ENCODE peak calls at places on chromosomes 16 and 17, in six cellular contexts. J is HCT116, G is A549, H is testis, V is psoas muscle, I is neural progenitor cell. M is an unnamed sample.

GRCh38 chr16:53805113-53805512 is 101.2 kb downstream of the FTO start:
- DNase-seq in J (no peak), G (no peak), H (no peak), V (no peak), I (no peak), M (no peak)

GRCh38 chr16:67919618-67920210 is 11.9 kb downstream of the CTRL start:
- DNase-seq in J (no peak), G (no peak), H (no peak), V (peak; percentile 39), I (no peak), M (no peak)

GRCh38 chr17:81652901-81653771 is 3.2 kb downstream of the PDE6G start:
- DNase-seq in J (no peak), G (no peak), H (no peak), V (no peak), I (no peak), M (no peak)

GRCh38 chr16:13438064-13438463 is 481.9 kb upstream of the ERCC4 start:
- DNase-seq in J (no peak), G (no peak), H (no peak), V (no peak), I (no peak), M (no peak)

GRCh38 chr17:78127240-78127887 is 1.2 kb downstream of the TMC6 start:
- DNase-seq in J (no peak), G (no peak), H (peak; percentile 55), V (peak; percentile 63), I (peak; percentile 50), M (no peak)

GRCh38 chr16:85777583-85778310 is 21.6 kb downstream of the EMC8 start:
- DNase-seq in J (no peak), G (no peak), H (no peak), V (no peak), I (no peak), M (no peak)

GRCh38 chr16:49876716-49877129 is 20.8 kb upstream of the ZNF423 start:
- DNase-seq in J (no peak), G (peak; percentile 40), H (peak; percentile 69), V (peak; percentile 78), I (peak; percentile 83), M (no peak)

GRCh38 chr17:83203073-83203471 is 123.7 kb downstream of the METRNL start:
- DNase-seq in J (no peak), G (no peak), H (peak; percentile 61), V (peak; percentile 72), I (no peak), M (no peak)

GRCh38 chr17:81966343-81967243 is 5.6 kb upstream of the NOTUM start:
- DNase-seq in J (no peak), G (no peak), H (peak; percentile 51), V (peak; percentile 56), I (peak; percentile 80), M (no peak)

GRCh38 chr16:53922805-53923645 is 219.1 kb downstream of the FTO start:
- DNase-seq in J (no peak), G (no peak), H (no peak), V (no peak), I (no peak), M (no peak)

GRCh38 chr16:4414187-4414909 is 2.0 kb downstream of the CORO7 start:
- DNase-seq in J (no peak), G (no peak), H (no peak), V (no peak), I (no peak), M (peak; percentile 98)

GRCh38 chr16:88856122-88856827 is 472 bp downstream of the GALNS start:
- DNase-seq in J (no peak), G (no peak), H (no peak), V (peak; percentile 38), I (peak; percentile 60), M (no peak)

GRCh38 chr16:62280556-62280955 is 244.3 kb upstream of the CDH8 start:
- DNase-seq in J (no peak), G (no peak), H (no peak), V (no peak), I (no peak), M (no peak)

GRCh38 chr17:73292031-73292531 is 19.7 kb downstream of the CDC42EP4 start:
- DNase-seq in J (peak; percentile 89), G (peak; percentile 49), H (no peak), V (peak; percentile 65), I (no peak), M (no peak)

GRCh38 chr16:6160303-6160702 is 1062.7 kb upstream of the EEF2KMT start:
- DNase-seq in J (no peak), G (no peak), H (no peak), V (no peak), I (no peak), M (no peak)

GRCh38 chr17:61574542-61575351 is 16.3 kb downstream of the NACA2 start:
- DNase-seq in J (peak; percentile 74), G (peak; percentile 88), H (no peak), V (no peak), I (peak; percentile 66), M (no peak)

GRCh38 chr16:27703545-27703944 is 153.6 kb downstream of the KATNIP start:
- DNase-seq in J (no peak), G (no peak), H (no peak), V (no peak), I (no peak), M (no peak)

GRCh38 chr16:10827691-10828341 is 9.2 kb upstream of the TVP23A start:
- DNase-seq in J (no peak), G (no peak), H (peak; percentile 85), V (peak; percentile 71), I (no peak), M (no peak)

GRCh38 chr17:21301593-21302550 is 17.4 kb downstream of the MAP2K3 start:
- DNase-seq in J (no peak), G (no peak), H (no peak), V (peak; percentile 13), I (no peak), M (no peak)

GRCh38 chr17:56708220-56708567 is 114.7 kb downstream of the NOG start:
- DNase-seq in J (no peak), G (no peak), H (no peak), V (no peak), I (peak; percentile 43), M (no peak)

GRCh38 chr16:59440502-59440901 is 706.4 kb upstream of the GOT2 start:
- DNase-seq in J (no peak), G (no peak), H (no peak), V (no peak), I (no peak), M (no peak)

GRCh38 chr17:33966410-33967063 is 288.5 kb upstream of the CCL2 start:
- DNase-seq in J (no peak), G (no peak), H (no peak), V (no peak), I (no peak), M (no peak)

GRCh38 chr16:931651-932500 is 38.9 kb downstream of the LMF1 start:
- DNase-seq in J (no peak), G (no peak), H (no peak), V (no peak), I (no peak), M (no peak)

GRCh38 chr17:30913955-30914354 is 7.8 kb upstream of the ADAP2 start:
- DNase-seq in J (no peak), G (no peak), H (no peak), V (no peak), I (no peak), M (no peak)
- TF ChIP-seq CTCF in J (no peak), G (peak; percentile 8), H (no peak), V (no peak), I (no peak), M (no peak)

GRCh38 chr17:45374501-45374900 is 57.7 kb upstream of the MAP3K14 start:
- DNase-seq in J (no peak), G (no peak), H (no peak), V (no peak), I (no peak), M (no peak)

GRCh38 chr17:45370949-45371413 is 54.2 kb upstream of the MAP3K14 start:
- DNase-seq in J (peak; percentile 56), G (peak; percentile 79), H (no peak), V (no peak), I (no peak), M (no peak)

GRCh38 chr17:45372325-45372869 is 55.6 kb upstream of the MAP3K14 start:
- DNase-seq in J (no peak), G (peak; percentile 47), H (no peak), V (no peak), I (no peak), M (no peak)

GRCh38 chr17:45368661-45369060 is 51.8 kb upstream of the MAP3K14 start:
- DNase-seq in J (no peak), G (no peak), H (no peak), V (no peak), I (no peak), M (no peak)

GRCh38 chr17:45371414-45372324 is 54.8 kb upstream of the MAP3K14 start:
- DNase-seq in J (peak; percentile 92), G (peak; percentile 98), H (peak; percentile 73), V (peak; percentile 90), I (peak; percentile 92), M (no peak)
- H3K4me3 ChIP-seq in J (peak overlapping the region; percentile 44), G (no peak overlapping the region), H (peak overlapping the region; percentile 55), V (peak overlapping the region; percentile 51), I (peak overlapping the region; percentile 18), M (no peak overlapping the region)

GRCh38 chr17:71438631-71439146 is 682.1 kb upstream of the SOX9 start:
- DNase-seq in J (peak; percentile 90), G (peak; percentile 84), H (no peak), V (no peak), I (no peak), M (no peak)
- TF ChIP-seq CTCF in J (no peak), G (peak; percentile 38), H (no peak), V (no peak), I (no peak), M (no peak)

GRCh38 chr16:24668481-24669001 is 60.9 kb upstream of the TNRC6A start:
- DNase-seq in J (no peak), G (no peak), H (peak; percentile 23), V (peak; percentile 23), I (no peak), M (no peak)

GRCh38 chr16:24667244-24667764 is 62.1 kb upstream of the TNRC6A start:
- DNase-seq in J (no peak), G (no peak), H (no peak), V (no peak), I (no peak), M (no peak)

GRCh38 chr16:24671455-24671954 is 57.9 kb upstream of the TNRC6A start:
- DNase-seq in J (no peak), G (no peak), H (no peak), V (no peak), I (no peak), M (no peak)

GRCh38 chr16:24673155-24673554 is 56.3 kb upstream of the TNRC6A start:
- DNase-seq in J (no peak), G (no peak), H (no peak), V (no peak), I (no peak), M (no peak)

DNA sequence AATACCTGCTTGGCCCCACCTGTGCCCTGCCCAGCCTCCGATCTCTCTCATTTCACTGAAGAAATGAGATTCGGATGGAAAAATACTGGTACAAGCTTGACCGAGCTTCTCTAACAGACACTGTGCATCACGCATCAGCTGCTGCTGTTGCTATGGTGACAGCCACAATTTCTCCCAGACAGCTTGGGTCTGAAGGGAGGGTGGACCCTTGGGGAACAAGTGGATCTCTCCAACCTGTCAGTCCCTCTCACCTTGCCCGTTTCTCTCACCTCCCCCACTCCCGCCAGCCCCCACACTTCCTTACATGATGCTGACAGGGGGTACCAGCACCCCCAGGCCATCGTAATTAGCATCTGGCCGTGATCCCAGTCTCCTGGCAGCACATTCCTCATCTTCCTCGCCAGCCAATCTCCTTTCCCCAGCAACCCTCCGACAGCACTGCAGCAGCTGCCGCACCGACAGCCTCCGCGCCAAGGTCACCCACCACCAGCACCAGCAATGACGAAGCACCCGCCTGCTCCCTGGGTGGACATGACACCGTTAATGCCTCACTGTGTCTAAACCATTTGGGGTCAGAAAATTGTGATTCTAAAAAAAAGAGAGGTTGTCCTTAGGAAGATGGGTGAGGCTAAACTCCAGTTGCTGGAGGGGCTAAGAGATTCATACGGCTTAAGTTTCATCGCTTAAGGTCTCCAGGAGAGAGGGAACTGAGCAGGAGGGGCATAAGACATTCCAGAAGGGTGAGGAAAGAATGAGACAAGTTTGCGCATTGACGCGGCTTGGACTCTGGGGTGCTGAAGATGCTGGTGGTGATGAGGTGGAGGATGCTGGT is 58.6 kb upstream of the TNRC6A start:
- DNase-seq in J (no peak), G (peak; percentile 82), H (peak; percentile 64), V (peak; percentile 49), I (peak; percentile 67), M (no peak)
- H3K4me3 ChIP-seq in J (no peak overlapping the region), G (no peak overlapping the region), H (no peak overlapping the region), V (no peak overlapping the region), I (no peak overlapping the region), M (no peak overlapping the region)